ENCODE peak calls at places on chromosomes 5 and 9, in five cellular contexts. X, G, I, C and F are unnamed samples.

GRCh38 chr5:131393498-131393968 is 129.7 kb downstream of the CDC42SE2 start:
- DNase-seq in X (no peak), G (no peak), I (peak), C (no peak), F (no peak)

GRCh38 chr5:140239939-140240700 is 62.8 kb downstream of the PFDN1 start:
- DNase-seq in X (peak), G (peak), I (peak), C (peak), F (peak)

GRCh38 chr9:123131258-123131657 is 97.8 kb downstream of the GPR21 start:
- DNase-seq in X (peak), G (no peak), I (no peak), C (no peak), F (no peak)

GRCh38 chr5:143713331-143714032 is 98.5 kb upstream of the HMHB1 start:
- DNase-seq in X (no peak), G (no peak), I (no peak), C (no peak), F (no peak)

GRCh38 chr5:96855041-96855872 is 21.0 kb upstream of the ERAP2 start:
- DNase-seq in X (no peak), G (no peak), I (no peak), C (no peak), F (peak)

GRCh38 chr9:35484406-35484805 is 5.5 kb upstream of the RUSC2 start:
- DNase-seq in X (no peak), G (no peak), I (no peak), C (no peak), F (no peak)

GRCh38 chr9:14967450-14968321 is 57.5 kb upstream of the FREM1 start:
- DNase-seq in X (peak), G (no peak), I (no peak), C (no peak), F (no peak)

GRCh38 chr5:170757669-170758068 is 25.9 kb upstream of the GABRP start:
- DNase-seq in X (no peak), G (no peak), I (no peak), C (no peak), F (no peak)

GRCh38 chr5:3347741-3348140 is 247.9 kb upstream of the IRX1 start:
- DNase-seq in X (no peak), G (no peak), I (no peak), C (no peak), F (no peak)

GRCh38 chr5:1298067-1298551 is 3.2 kb upstream of the TERT start:
- DNase-seq in X (no peak), G (no peak), I (no peak), C (no peak), F (no peak)

GRCh38 chr9:114029311-114030170 is 48.6 kb downstream of the AMBP start:
- DNase-seq in X (no peak), G (no peak), I (peak), C (no peak), F (no peak)

GRCh38 chr5:170625221-170626165 is 121.7 kb downstream of the KCNIP1 start:
- DNase-seq in X (no peak), G (no peak), I (no peak), C (no peak), F (no peak)

GRCh38 chr9:121285835-121286687 is 18.1 kb downstream of the GSN start:
- DNase-seq in X (no peak), G (no peak), I (peak), C (peak), F (peak)

GRCh38 chr5:164934039-164934438 is 1428.6 kb downstream of the MAT2B start:
- DNase-seq in X (no peak), G (no peak), I (no peak), C (no peak), F (no peak)

GRCh38 chr9:136721339-136722092 is 9.1 kb downstream of the DIPK1B start:
- DNase-seq in X (no peak), G (no peak), I (peak), C (no peak), F (peak)

GRCh38 chr9:135692410-135692809 is 6.9 kb downstream of the SOHLH1 start:
- DNase-seq in X (no peak), G (no peak), I (no peak), C (peak), F (no peak)

GRCh38 chr9:95074632-95075269 is 242.8 kb downstream of the FANCC start:
- DNase-seq in X (no peak), G (no peak), I (no peak), C (no peak), F (no peak)

GRCh38 chr9:116361558-116361957 is 208.0 kb downstream of the PAPPA start:
- DNase-seq in X (no peak), G (no peak), I (no peak), C (no peak), F (no peak)

GRCh38 chr9:71762900-71763653 is 5.2 kb downstream of the CEMIP2 start:
- DNase-seq in X (peak), G (peak), I (peak), C (no peak), F (no peak)

GRCh38 chr5:122182491-122182921 is 53.2 kb downstream of the ZNF474 start:
- DNase-seq in X (no peak), G (no peak), I (peak), C (no peak), F (no peak)

GRCh38 chr9:70614786-70615565 is 200.5 kb upstream of the KLF9 start:
- DNase-seq in X (no peak), G (no peak), I (no peak), C (no peak), F (no peak)

GRCh38 chr5:111069839-111070238 is 1.7 kb upstream of the TSLP start:
- DNase-seq in X (no peak), G (no peak), I (no peak), C (no peak), F (no peak)

GRCh38 chr5:80739057-80739456 is 84.3 kb upstream of the DHFR start:
- DNase-seq in X (no peak), G (no peak), I (no peak), C (no peak), F (no peak)

GRCh38 chr5:157342822-157343402 is 77.0 kb downstream of the CYFIP2 start:
- DNase-seq in X (peak), G (peak), I (peak), C (peak), F (peak)

GRCh38 chr9:84137968-84138367 is 157.4 kb downstream of the RMI1 start:
- DNase-seq in X (no peak), G (no peak), I (no peak), C (no peak), F (peak)

GRCh38 chr9:71681708-71682268 is 86.5 kb downstream of the CEMIP2 start:
- DNase-seq in X (no peak), G (peak), I (peak), C (no peak), F (no peak)

GRCh38 chr9:122912964-122913673 is at the start of gene ZBTB6:
- DNase-seq in X (peak), G (peak), I (peak), C (peak), F (peak)

GRCh38 chr5:74595143-74595915 is 45.2 kb downstream of the ENC1 start:
- DNase-seq in X (peak), G (no peak), I (peak), C (peak), F (no peak)

GRCh38 chr5:95555553-95555952 is 652 bp downstream of the ARSK start:
- DNase-seq in X (no peak), G (no peak), I (no peak), C (no peak), F (peak)
- TF ChIP-seq MYC in X (no peak), G (no peak), I (no peak), C (no peak), F (no peak)

DNA sequence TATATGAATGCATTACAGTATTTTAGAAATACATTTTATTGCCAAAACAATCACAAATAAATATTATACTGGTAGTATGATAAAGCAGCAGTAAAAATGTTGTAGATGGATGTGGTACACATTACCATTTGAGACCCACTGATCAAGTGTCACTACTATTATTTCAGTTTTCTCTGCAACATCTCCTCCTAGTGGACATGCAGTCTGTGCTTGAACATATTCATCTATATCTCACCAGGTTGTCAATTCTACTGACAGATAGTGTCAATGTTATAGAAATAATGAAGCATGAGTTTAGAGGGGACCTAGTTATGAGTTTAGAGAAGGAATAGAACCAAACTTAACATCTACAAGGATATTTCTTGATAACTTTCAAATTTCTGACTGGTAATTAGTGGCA is 39.2 kb upstream of the ELOVL7 start:
- DNase-seq in X (peak), G (peak), I (no peak), C (no peak), F (peak)
- TF ChIP-seq CTCF in X (peak), G (peak), I (peak), C (peak), F (peak)

DNA sequence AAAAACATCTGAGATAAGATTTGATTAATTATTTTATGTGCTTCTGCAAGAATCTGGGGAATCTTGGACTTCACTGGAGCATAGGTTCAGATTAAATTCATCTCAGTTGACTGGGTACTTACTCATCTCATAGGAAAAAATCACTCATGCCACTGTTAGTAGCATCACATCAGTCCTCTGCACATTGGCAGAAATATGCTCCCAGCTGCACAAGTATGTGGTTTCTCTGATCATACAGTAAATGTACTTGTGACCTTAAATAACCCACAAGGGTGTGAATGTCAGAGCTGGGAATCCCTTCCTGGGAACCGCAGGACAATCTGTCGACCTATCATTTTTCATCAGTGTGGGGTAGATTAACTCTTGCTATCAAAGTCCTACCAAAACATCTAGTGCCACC is 203.7 kb upstream of the SLC24A2 start:
- DNase-seq in X (no peak), G (no peak), I (no peak), C (no peak), F (no peak)
- TF ChIP-seq MYC in X (no peak), G (no peak), I (no peak), C (no peak), F (no peak)

GRCh38 chr5:62779010-62779422 is 200.4 kb downstream of the LRRC70 start:
- DNase-seq in X (peak), G (peak), I (peak), C (peak), F (peak)

GRCh38 chr5:62780230-62780629 is 201.6 kb downstream of the LRRC70 start:
- DNase-seq in X (no peak), G (no peak), I (no peak), C (no peak), F (no peak)

GRCh38 chr5:62783374-62784057 is 204.9 kb downstream of the LRRC70 start:
- DNase-seq in X (no peak), G (no peak), I (no peak), C (no peak), F (no peak)

GRCh38 chr5:62778327-62779009 is 199.8 kb downstream of the LRRC70 start:
- DNase-seq in X (no peak), G (no peak), I (no peak), C (no peak), F (peak)

GRCh38 chr5:62780888-62781287 is 202.3 kb downstream of the LRRC70 start:
- DNase-seq in X (no peak), G (no peak), I (no peak), C (no peak), F (no peak)
- TF ChIP-seq CTCF in X (no peak), G (no peak), I (no peak), C (no peak), F (no peak)

GRCh38 chr5:178577944-178578343 is 12.2 kb downstream of the COL23A1 start:
- DNase-seq in X (no peak), G (no peak), I (no peak), C (no peak), F (no peak)

GRCh38 chr5:178576591-178577351 is 13.4 kb downstream of the COL23A1 start:
- DNase-seq in X (no peak), G (no peak), I (no peak), C (no peak), F (no peak)

GRCh38 chr5:178580556-178580955 is 9.6 kb downstream of the COL23A1 start:
- DNase-seq in X (no peak), G (no peak), I (no peak), C (no peak), F (no peak)

GRCh38 chr5:178573216-178573615 is 17.0 kb downstream of the COL23A1 start:
- DNase-seq in X (no peak), G (no peak), I (no peak), C (no peak), F (no peak)

DNA sequence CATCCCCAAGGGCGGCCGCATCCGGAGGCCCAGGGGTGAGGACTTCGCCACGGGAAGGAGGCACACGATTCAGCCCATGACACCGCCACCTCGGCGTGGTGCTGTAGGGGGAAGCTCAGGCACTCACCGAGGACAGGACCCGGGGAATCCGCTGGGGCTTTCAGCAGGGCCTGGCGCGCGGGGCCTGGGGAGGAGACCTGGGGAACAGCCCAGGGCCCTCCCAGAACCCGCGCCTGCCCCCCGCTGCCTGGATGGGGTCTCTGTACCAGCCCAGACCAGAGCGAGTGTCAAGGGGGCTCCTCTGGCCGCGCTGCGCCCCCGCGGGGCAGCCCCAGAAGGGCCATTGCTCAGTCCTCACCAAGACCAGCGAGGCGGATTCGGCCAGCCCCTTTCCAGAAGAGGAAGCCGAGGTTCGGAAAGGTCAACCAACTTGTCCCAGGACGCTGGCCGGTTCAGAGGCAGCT is 12.8 kb downstream of the COL23A1 start:
- DNase-seq in X (no peak), G (no peak), I (no peak), C (no peak), F (no peak)
- TF ChIP-seq MYC in X (no peak), G (no peak), I (no peak), C (no peak), F (no peak)

GRCh38 chr5:113038714-113039113 is 62.1 kb downstream of the DCP2 start:
- DNase-seq in X (no peak), G (no peak), I (peak), C (no peak), F (peak)
- TF ChIP-seq CTCF in X (peak), G (no peak), I (peak), C (no peak), F (no peak)

GRCh38 chr5:103243665-103244064 is 14.9 kb upstream of the MACIR start:
- DNase-seq in X (no peak), G (no peak), I (no peak), C (no peak), F (no peak)
- TF ChIP-seq MYC in X (no peak), G (no peak), I (no peak), C (no peak), F (no peak)

GRCh38 chr5:146499680-146500079 is 16.3 kb downstream of the GPR151 start:
- DNase-seq in X (no peak), G (no peak), I (no peak), C (no peak), F (no peak)

GRCh38 chr5:146490089-146490843 is 25.7 kb downstream of the GPR151 start:
- DNase-seq in X (no peak), G (no peak), I (peak), C (no peak), F (no peak)

DNA sequence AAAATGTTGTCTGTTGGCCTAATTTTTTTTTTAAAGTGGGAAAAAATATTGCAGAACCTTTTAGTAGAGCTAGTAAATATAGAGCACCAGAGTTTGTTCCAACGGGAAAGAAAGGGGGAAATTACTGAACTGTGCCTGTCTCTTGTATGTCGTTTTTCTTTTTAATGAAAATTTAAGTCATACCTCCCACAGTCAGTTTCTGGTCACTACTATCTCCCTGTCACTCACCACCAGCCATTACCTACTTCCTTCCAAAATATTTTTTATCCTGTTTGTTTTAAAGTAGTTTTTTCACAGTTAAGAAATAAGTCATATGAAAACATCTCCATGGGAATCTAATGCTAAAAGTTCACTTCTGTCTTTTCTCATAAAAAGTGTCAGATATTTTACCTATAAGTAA is 21.3 kb downstream of the GPR151 start:
- DNase-seq in X (no peak), G (no peak), I (peak), C (no peak), F (no peak)
- TF ChIP-seq CTCF in X (no peak), G (no peak), I (no peak), C (no peak), F (no peak)

DNA sequence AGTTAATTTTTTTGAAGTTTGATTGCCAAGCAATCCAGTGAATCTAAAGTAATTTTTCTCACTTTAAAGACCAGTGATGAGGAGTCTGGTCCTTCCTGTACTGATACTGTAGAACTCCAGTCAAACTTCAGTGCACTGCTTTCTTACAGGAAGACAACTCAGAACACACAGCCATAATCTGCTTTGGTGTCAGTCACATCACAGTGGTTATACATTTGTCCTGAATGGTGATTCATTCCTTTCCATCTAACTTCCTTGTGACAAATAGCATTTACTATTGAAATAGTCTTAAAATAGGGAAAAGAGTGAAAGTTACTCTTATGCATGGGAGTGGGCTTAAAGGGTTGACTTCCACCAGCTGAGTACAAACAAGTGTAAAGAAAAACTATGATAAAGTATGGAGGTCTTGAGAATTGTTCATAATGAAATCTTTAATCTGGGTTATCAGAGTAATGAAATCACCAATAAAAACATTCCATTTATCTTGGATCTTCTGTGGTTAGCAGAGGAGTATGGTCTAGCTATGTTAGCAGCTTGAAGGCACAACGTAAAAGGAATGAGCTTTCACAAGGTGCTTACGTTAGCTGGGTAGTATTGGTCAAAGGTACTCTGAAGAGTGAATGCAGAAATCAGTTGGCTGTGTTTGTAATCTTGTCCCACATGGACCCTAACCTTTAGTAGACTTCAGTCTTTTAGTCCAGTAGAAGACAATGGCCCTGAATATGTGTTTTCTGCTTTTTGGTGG is 41.5 kb downstream of the DCP2 start:
- DNase-seq in X (no peak), G (no peak), I (peak), C (no peak), F (no peak)
- TF ChIP-seq MYC in X (no peak), G (no peak), I (no peak), C (no peak), F (no peak)

GRCh38 chr5:173689713-173690360 is 73.4 kb upstream of the BOD1 start:
- DNase-seq in X (peak), G (peak), I (peak), C (no peak), F (no peak)
- TF ChIP-seq CTCF in X (no peak), G (no peak), I (peak), C (no peak), F (no peak)